ENCODE peak calls at places on chromosomes 13 and 19, in ten cellular contexts. C, A, X, F, R, U, V, W, E and P are unnamed samples.

GRCh38 chr19:47073574-47073973 is 25.1 kb upstream of the TMEM160 start:
- DNase-seq in E (no peak), F (no peak), W (no peak), U (no peak), X (no peak), C (no peak), R (no peak), A (no peak), V (no peak), P (no peak)

GRCh38 chr19:51698296-51698695 is 5.2 kb downstream of the SPACA6 start:
- DNase-seq in A (no peak), U (no peak), R (no peak), X (no peak), V (no peak), E (no peak), C (no peak), W (no peak), F (no peak), P (no peak)

GRCh38 chr19:40178756-40179155 is 12.5 kb upstream of the MAP3K10 start:
- DNase-seq in R (no peak), A (no peak), V (no peak), F (no peak), X (no peak), W (no peak), U (no peak), C (no peak), E (no peak), P (no peak)

GRCh38 chr13:25046985-25047660 is 48.8 kb upstream of the PABPC3 start:
- DNase-seq in R (no peak), C (no peak), V (no peak), E (no peak), F (no peak), A (peak), U (no peak), X (no peak), W (peak), P (no peak)

GRCh38 chr13:63198076-63198475 is 1782.4 kb upstream of the PCDH20 start:
- DNase-seq in X (no peak), E (no peak), F (no peak), C (no peak), W (no peak), U (no peak), R (no peak), V (peak), A (no peak), P (no peak)

GRCh38 chr13:20672772-20673171 is 30.7 kb upstream of the IL17D start:
- DNase-seq in E (no peak), R (no peak), W (no peak), A (no peak), X (no peak), F (no peak), U (peak), C (no peak), V (no peak), P (no peak)

GRCh38 chr13:35988648-35989081 is 142.5 kb downstream of the DCLK1 start:
- DNase-seq in C (no peak), W (no peak), A (no peak), E (no peak), F (no peak), V (no peak), U (peak), R (no peak), X (no peak), P (no peak)

GRCh38 chr19:32448026-32448425 is 42.5 kb downstream of the DPY19L3 start:
- DNase-seq in V (no peak), E (no peak), F (no peak), R (no peak), C (no peak), A (no peak), X (no peak), U (no peak), W (no peak), P (no peak)

GRCh38 chr19:11361771-11362731 is 6.8 kb downstream of the PLPPR2 start:
- DNase-seq in U (no peak), X (no peak), W (no peak), V (no peak), E (peak), R (no peak), F (no peak), C (no peak), A (no peak), P (no peak)

GRCh38 chr19:38932425-38933179 is 1.9 kb downstream of the MRPS12 start:
- DNase-seq in W (peak), F (no peak), V (no peak), E (no peak), X (no peak), R (no peak), A (no peak), C (peak), U (peak), P (peak)

GRCh38 chr13:41196620-41197019 is 2.3 kb upstream of the KBTBD7 start:
- DNase-seq in W (no peak), E (no peak), V (no peak), X (no peak), C (peak), R (no peak), A (no peak), F (no peak), U (no peak), P (no peak)

GRCh38 chr19:4499855-4500254 is 18.4 kb downstream of the PLIN4 start:
- DNase-seq in U (no peak), W (no peak), R (no peak), F (no peak), V (no peak), A (no peak), E (no peak), C (no peak), X (no peak), P (no peak)